ENCODE peak calls at places on chromosome X, in four cellular contexts. One of them, this sample, is unnamed.

GRCh38 chrX:107603433-107604159 is 24.7 kb upstream of the PRPS1 start:
- DNase-seq in kidney tubule cell: no peak
- DNase-seq in activated naive CD8-positive, alpha-beta T cell treated with anti-CD3 and anti-CD28 coated beads, Interleukin-2, amount 50 U/mL, for 24 hours: no peak
- DNase-seq in NCI-H1436: no peak
- DNase-seq in this sample: no peak

GRCh38 chrX:115023139-115023538 is 5.7 kb upstream of the IL13RA2 start:
- DNase-seq in kidney tubule cell: peak
- DNase-seq in activated naive CD8-positive, alpha-beta T cell treated with anti-CD3 and anti-CD28 coated beads, Interleukin-2, amount 50 U/mL, for 24 hours: no peak
- DNase-seq in NCI-H1436: no peak
- DNase-seq in this sample: peak

GRCh38 chrX:100410083-100410590 is at the start of gene PCDH19:
- DNase-seq in kidney tubule cell: peak
- DNase-seq in activated naive CD8-positive, alpha-beta T cell treated with anti-CD3 and anti-CD28 coated beads, Interleukin-2, amount 50 U/mL, for 24 hours: peak
- DNase-seq in NCI-H1436: peak
- DNase-seq in this sample: peak

GRCh38 chrX:46796574-46797191 is 37.8 kb upstream of the SLC9A7 start:
- DNase-seq in kidney tubule cell: peak
- DNase-seq in activated naive CD8-positive, alpha-beta T cell treated with anti-CD3 and anti-CD28 coated beads, Interleukin-2, amount 50 U/mL, for 24 hours: peak
- DNase-seq in NCI-H1436: peak
- DNase-seq in this sample: peak

GRCh38 chrX:118971552-118971951 is 2.9 kb upstream of the LONRF3 start:
- DNase-seq in kidney tubule cell: no peak
- DNase-seq in activated naive CD8-positive, alpha-beta T cell treated with anti-CD3 and anti-CD28 coated beads, Interleukin-2, amount 50 U/mL, for 24 hours: no peak
- DNase-seq in NCI-H1436: no peak
- DNase-seq in this sample: peak

GRCh38 chrX:124203311-124203710 is 129.1 kb upstream of the TEX13D start:
- DNase-seq in kidney tubule cell: no peak
- DNase-seq in activated naive CD8-positive, alpha-beta T cell treated with anti-CD3 and anti-CD28 coated beads, Interleukin-2, amount 50 U/mL, for 24 hours: no peak
- DNase-seq in NCI-H1436: no peak
- DNase-seq in this sample: no peak

GRCh38 chrX:63349307-63349706 is 1.8 kb downstream of the SPIN4 start:
- DNase-seq in kidney tubule cell: no peak
- DNase-seq in activated naive CD8-positive, alpha-beta T cell treated with anti-CD3 and anti-CD28 coated beads, Interleukin-2, amount 50 U/mL, for 24 hours: no peak
- DNase-seq in NCI-H1436: no peak
- DNase-seq in this sample: peak

GRCh38 chrX:115689931-115690330 is 129.0 kb downstream of the PLS3 start:
- DNase-seq in kidney tubule cell: peak
- DNase-seq in activated naive CD8-positive, alpha-beta T cell treated with anti-CD3 and anti-CD28 coated beads, Interleukin-2, amount 50 U/mL, for 24 hours: no peak
- DNase-seq in NCI-H1436: no peak
- DNase-seq in this sample: no peak

GRCh38 chrX:36803151-36803550 is 205.0 kb upstream of the FAM47C start:
- DNase-seq in kidney tubule cell: no peak
- DNase-seq in activated naive CD8-positive, alpha-beta T cell treated with anti-CD3 and anti-CD28 coated beads, Interleukin-2, amount 50 U/mL, for 24 hours: no peak
- DNase-seq in NCI-H1436: no peak
- DNase-seq in this sample: no peak

GRCh38 chrX:55867254-55867653 is 149.7 kb downstream of the RRAGB start:
- DNase-seq in kidney tubule cell: peak
- DNase-seq in activated naive CD8-positive, alpha-beta T cell treated with anti-CD3 and anti-CD28 coated beads, Interleukin-2, amount 50 U/mL, for 24 hours: no peak
- DNase-seq in NCI-H1436: no peak
- DNase-seq in this sample: no peak

GRCh38 chrX:69088171-69088938 is 76.9 kb downstream of the PJA1 start:
- DNase-seq in kidney tubule cell: no peak
- DNase-seq in activated naive CD8-positive, alpha-beta T cell treated with anti-CD3 and anti-CD28 coated beads, Interleukin-2, amount 50 U/mL, for 24 hours: no peak
- DNase-seq in NCI-H1436: no peak
- DNase-seq in this sample: no peak

GRCh38 chrX:130170752-130171445 is 863 bp upstream of the RAB33A start:
- DNase-seq in kidney tubule cell: no peak
- DNase-seq in activated naive CD8-positive, alpha-beta T cell treated with anti-CD3 and anti-CD28 coated beads, Interleukin-2, amount 50 U/mL, for 24 hours: peak
- DNase-seq in NCI-H1436: peak
- DNase-seq in this sample: peak

This sample was measured in DMS53.